ENCODE peak calls at places on chromosome 16, in nine cellular contexts. One of them, this sample, is unnamed.

GRCh38 chr16:5011637-5012036 is 22.1 kb downstream of the NAGPA start:
- DNase-seq in CD8-positive, alpha-beta T cell: no peak
- DNase-seq in tibial artery: no peak
- DNase-seq in GM10248: no peak
- DNase-seq in heart right ventricle: no peak
- DNase-seq in mammary epithelial cell: no peak
- DNase-seq in hepatocyte: no peak
- DNase-seq in AG09319: no peak
- DNase-seq in brain microvascular endothelial cell: no peak
- DNase-seq in this sample: no peak

GRCh38 chr16:66649636-66650205 is 45.2 kb downstream of the CMTM3 start:
- DNase-seq in hepatocyte: peak; percentile 20
- DNase-seq in AG09319: no peak
- DNase-seq in GM10248: no peak
- DNase-seq in brain microvascular endothelial cell: no peak
- DNase-seq in tibial artery: no peak
- DNase-seq in CD8-positive, alpha-beta T cell: no peak
- DNase-seq in mammary epithelial cell: no peak
- DNase-seq in heart right ventricle: no peak
- DNase-seq in this sample: no peak

GRCh38 chr16:78443300-78443604 is 343.8 kb downstream of the WWOX start:
- DNase-seq in brain microvascular endothelial cell: no peak
- DNase-seq in tibial artery: no peak
- DNase-seq in GM10248: no peak
- DNase-seq in CD8-positive, alpha-beta T cell: no peak
- DNase-seq in heart right ventricle: no peak
- DNase-seq in mammary epithelial cell: no peak
- DNase-seq in AG09319: no peak
- DNase-seq in hepatocyte: no peak
- DNase-seq in this sample: no peak

GRCh38 chr16:89828870-89829629 is 775 bp downstream of the SPIRE2 start:
- DNase-seq in AG09319: no peak
- DNase-seq in CD8-positive, alpha-beta T cell: no peak
- DNase-seq in GM10248: no peak
- DNase-seq in heart right ventricle: no peak
- DNase-seq in tibial artery: no peak
- DNase-seq in brain microvascular endothelial cell: no peak
- DNase-seq in hepatocyte: no peak
- DNase-seq in mammary epithelial cell: no peak
- DNase-seq in this sample: no peak

GRCh38 chr16:8402981-8403853 is 187.1 kb downstream of the TMEM114 start:
- DNase-seq in heart right ventricle: no peak
- DNase-seq in CD8-positive, alpha-beta T cell: no peak
- DNase-seq in mammary epithelial cell: no peak
- DNase-seq in hepatocyte: peak; percentile 38
- DNase-seq in tibial artery: no peak
- DNase-seq in AG09319: no peak
- DNase-seq in brain microvascular endothelial cell: no peak
- DNase-seq in GM10248: no peak
- DNase-seq in this sample: no peak

GRCh38 chr16:74563828-74564263 is 43.1 kb downstream of the GLG1 start:
- DNase-seq in mammary epithelial cell: peak; percentile 50
- DNase-seq in GM10248: no peak
- DNase-seq in hepatocyte: peak; percentile 48
- DNase-seq in tibial artery: no peak
- DNase-seq in AG09319: no peak
- DNase-seq in brain microvascular endothelial cell: peak; percentile 57
- DNase-seq in heart right ventricle: no peak
- DNase-seq in CD8-positive, alpha-beta T cell: no peak
- DNase-seq in this sample: no peak

GRCh38 chr16:8795096-8795495 is 2.3 kb downstream of the TMEM186 start:
- DNase-seq in heart right ventricle: no peak
- DNase-seq in brain microvascular endothelial cell: peak; percentile 11
- DNase-seq in CD8-positive, alpha-beta T cell: no peak
- DNase-seq in tibial artery: no peak
- DNase-seq in hepatocyte: no peak
- DNase-seq in AG09319: no peak
- DNase-seq in GM10248: no peak
- DNase-seq in mammary epithelial cell: no peak
- DNase-seq in this sample: no peak

GRCh38 chr16:23907457-23907902 is 71.7 kb downstream of the PRKCB start:
- DNase-seq in AG09319: no peak
- DNase-seq in GM10248: no peak
- DNase-seq in hepatocyte: no peak
- DNase-seq in brain microvascular endothelial cell: no peak
- DNase-seq in tibial artery: no peak
- DNase-seq in CD8-positive, alpha-beta T cell: no peak
- DNase-seq in heart right ventricle: no peak
- DNase-seq in mammary epithelial cell: no peak
- DNase-seq in this sample: no peak

GRCh38 chr16:15919331-15919730 is 30.1 kb upstream of the ABCC1 start:
- DNase-seq in CD8-positive, alpha-beta T cell: no peak
- DNase-seq in AG09319: no peak
- DNase-seq in mammary epithelial cell: peak; percentile 12
- DNase-seq in tibial artery: no peak
- DNase-seq in brain microvascular endothelial cell: no peak
- DNase-seq in GM10248: no peak
- DNase-seq in hepatocyte: no peak
- DNase-seq in heart right ventricle: no peak
- DNase-seq in this sample: no peak

GRCh38 chr16:88681084-88681680 is 5.1 kb downstream of the SNAI3 start:
- DNase-seq in mammary epithelial cell: peak; percentile 14
- DNase-seq in heart right ventricle: no peak
- DNase-seq in hepatocyte: no peak
- DNase-seq in CD8-positive, alpha-beta T cell: no peak
- DNase-seq in tibial artery: no peak
- DNase-seq in GM10248: peak; percentile 73
- DNase-seq in brain microvascular endothelial cell: no peak
- DNase-seq in AG09319: no peak
- DNase-seq in this sample: no peak

GRCh38 chr16:47311738-47312505 is 148.9 kb downstream of the ITFG1 start:
- DNase-seq in hepatocyte: peak; percentile 7
- DNase-seq in tibial artery: no peak
- DNase-seq in GM10248: no peak
- DNase-seq in brain microvascular endothelial cell: no peak
- DNase-seq in CD8-positive, alpha-beta T cell: no peak
- DNase-seq in AG09319: no peak
- DNase-seq in heart right ventricle: no peak
- DNase-seq in mammary epithelial cell: peak; percentile 66
- DNase-seq in this sample: no peak

GRCh38 chr16:51245306-51245705 is 94.2 kb upstream of the SALL1 start:
- DNase-seq in hepatocyte: no peak
- DNase-seq in AG09319: no peak
- DNase-seq in mammary epithelial cell: no peak
- DNase-seq in brain microvascular endothelial cell: no peak
- DNase-seq in GM10248: no peak
- DNase-seq in tibial artery: no peak
- DNase-seq in heart right ventricle: no peak
- DNase-seq in CD8-positive, alpha-beta T cell: no peak
- DNase-seq in this sample: peak; percentile 26

GRCh38 chr16:17411263-17411662 is 59.5 kb downstream of the XYLT1 start:
- DNase-seq in hepatocyte: no peak
- DNase-seq in CD8-positive, alpha-beta T cell: no peak
- DNase-seq in AG09319: no peak
- DNase-seq in heart right ventricle: no peak
- DNase-seq in GM10248: no peak
- DNase-seq in mammary epithelial cell: no peak
- DNase-seq in brain microvascular endothelial cell: no peak
- DNase-seq in tibial artery: no peak
- DNase-seq in this sample: no peak

GRCh38 chr16:31382485-31383161 is 10.5 kb upstream of the ITGAD start:
- DNase-seq in brain microvascular endothelial cell: peak; percentile 31
- DNase-seq in CD8-positive, alpha-beta T cell: peak; percentile 35
- DNase-seq in tibial artery: peak; percentile 77
- DNase-seq in heart right ventricle: peak; percentile 62
- DNase-seq in AG09319: no peak
- DNase-seq in hepatocyte: peak; percentile 77
- DNase-seq in GM10248: peak; percentile 83
- DNase-seq in mammary epithelial cell: peak; percentile 31
- DNase-seq in this sample: peak; percentile 77

GRCh38 chr16:58032710-58033293 is 7.2 kb downstream of the MMP15 start:
- DNase-seq in brain microvascular endothelial cell: no peak
- DNase-seq in AG09319: no peak
- DNase-seq in heart right ventricle: peak; percentile 75
- DNase-seq in GM10248: no peak
- DNase-seq in hepatocyte: peak; percentile 48
- DNase-seq in CD8-positive, alpha-beta T cell: no peak
- DNase-seq in tibial artery: no peak
- DNase-seq in mammary epithelial cell: no peak
- DNase-seq in this sample: peak; percentile 40
- TF ChIP-seq CTCF in brain microvascular endothelial cell: no peak
- TF ChIP-seq CTCF in AG09319: no peak
- TF ChIP-seq CTCF in heart right ventricle: no peak
- TF ChIP-seq CTCF in GM10248: no peak
- TF ChIP-seq CTCF in hepatocyte: no peak
- TF ChIP-seq CTCF in CD8-positive, alpha-beta T cell: no peak
- TF ChIP-seq CTCF in tibial artery: no peak
- TF ChIP-seq CTCF in mammary epithelial cell: no peak
- TF ChIP-seq CTCF in this sample: no peak

GRCh38 chr16:54066451-54067056 is 220.0 kb downstream of the IRX3 start:
- DNase-seq in tibial artery: no peak
- DNase-seq in mammary epithelial cell: peak; percentile 36
- DNase-seq in brain microvascular endothelial cell: no peak
- DNase-seq in hepatocyte: no peak
- DNase-seq in CD8-positive, alpha-beta T cell: no peak
- DNase-seq in heart right ventricle: no peak
- DNase-seq in AG09319: no peak
- DNase-seq in GM10248: no peak
- DNase-seq in this sample: no peak
- TF ChIP-seq CTCF in tibial artery: no peak
- TF ChIP-seq CTCF in mammary epithelial cell: no peak
- TF ChIP-seq CTCF in brain microvascular endothelial cell: no peak
- TF ChIP-seq CTCF in hepatocyte: no peak
- TF ChIP-seq CTCF in CD8-positive, alpha-beta T cell: no peak
- TF ChIP-seq CTCF in heart right ventricle: no peak
- TF ChIP-seq CTCF in AG09319: no peak
- TF ChIP-seq CTCF in GM10248: no peak
- TF ChIP-seq CTCF in this sample: no peak

GRCh38 chr16:86252596-86252995 is 257.7 kb upstream of the FOXF1 start:
- DNase-seq in AG09319: no peak
- DNase-seq in mammary epithelial cell: peak; percentile 9
- DNase-seq in CD8-positive, alpha-beta T cell: no peak
- DNase-seq in heart right ventricle: no peak
- DNase-seq in tibial artery: no peak
- DNase-seq in hepatocyte: peak; percentile 20
- DNase-seq in GM10248: no peak
- DNase-seq in brain microvascular endothelial cell: no peak
- DNase-seq in this sample: peak; percentile 40
- TF ChIP-seq CTCF in AG09319: peak; percentile 43
- TF ChIP-seq CTCF in mammary epithelial cell: no peak
- TF ChIP-seq CTCF in CD8-positive, alpha-beta T cell: no peak
- TF ChIP-seq CTCF in heart right ventricle: no peak
- TF ChIP-seq CTCF in tibial artery: no peak
- TF ChIP-seq CTCF in hepatocyte: peak; percentile 22
- TF ChIP-seq CTCF in GM10248: peak; percentile 13
- TF ChIP-seq CTCF in brain microvascular endothelial cell: peak; percentile 62
- TF ChIP-seq CTCF in this sample: peak; percentile 45

GRCh38 chr16:21683184-21683583 is 19.4 kb downstream of the OTOA start:
- DNase-seq in brain microvascular endothelial cell: no peak
- DNase-seq in hepatocyte: no peak
- DNase-seq in heart right ventricle: no peak
- DNase-seq in mammary epithelial cell: no peak
- DNase-seq in tibial artery: no peak
- DNase-seq in GM10248: no peak
- DNase-seq in AG09319: no peak
- DNase-seq in CD8-positive, alpha-beta T cell: no peak
- DNase-seq in this sample: no peak

GRCh38 chr16:21685034-21685455 is 21.3 kb downstream of the OTOA start:
- DNase-seq in brain microvascular endothelial cell: no peak
- DNase-seq in hepatocyte: peak; percentile 13
- DNase-seq in CD8-positive, alpha-beta T cell: no peak
- DNase-seq in AG09319: no peak
- DNase-seq in tibial artery: no peak
- DNase-seq in mammary epithelial cell: no peak
- DNase-seq in GM10248: no peak
- DNase-seq in heart right ventricle: no peak
- DNase-seq in this sample: peak; percentile 78

GRCh38 chr16:21689107-21689506 is 25.3 kb downstream of the OTOA start:
- DNase-seq in tibial artery: no peak
- DNase-seq in brain microvascular endothelial cell: no peak
- DNase-seq in hepatocyte: no peak
- DNase-seq in mammary epithelial cell: no peak
- DNase-seq in CD8-positive, alpha-beta T cell: no peak
- DNase-seq in GM10248: no peak
- DNase-seq in heart right ventricle: no peak
- DNase-seq in AG09319: no peak
- DNase-seq in this sample: no peak

GRCh38 chr16:21684199-21684598 is 20.4 kb downstream of the OTOA start:
- DNase-seq in GM10248: peak; percentile 28
- DNase-seq in hepatocyte: no peak
- DNase-seq in tibial artery: no peak
- DNase-seq in heart right ventricle: no peak
- DNase-seq in mammary epithelial cell: no peak
- DNase-seq in AG09319: no peak
- DNase-seq in brain microvascular endothelial cell: no peak
- DNase-seq in CD8-positive, alpha-beta T cell: no peak
- DNase-seq in this sample: no peak
- TF ChIP-seq CTCF in GM10248: peak; percentile 39
- TF ChIP-seq CTCF in hepatocyte: peak; percentile 32
- TF ChIP-seq CTCF in tibial artery: no peak
- TF ChIP-seq CTCF in heart right ventricle: peak; percentile 21
- TF ChIP-seq CTCF in mammary epithelial cell: peak; percentile 41
- TF ChIP-seq CTCF in AG09319: peak; percentile 35
- TF ChIP-seq CTCF in brain microvascular endothelial cell: peak; percentile 67
- TF ChIP-seq CTCF in CD8-positive, alpha-beta T cell: peak; percentile 47
- TF ChIP-seq CTCF in this sample: peak; percentile 39